ENCODE peak calls at places on chromosomes 12 and 14, in six cellular contexts. One of them, this sample, is unnamed.

GRCh38 chr12:78530065-78530765 is 334.4 kb upstream of the SYT1 start:
- DNase-seq in astrocyte of the spinal cord: peak
- DNase-seq in H54: no peak
- DNase-seq in activated T-helper 1 cell treated with anti-CD3 and anti-CD28 coated beads, Interleukin-12 subunit alpha, Interleukin-12 subunit beta, Interleukin-2, Interleukin-4 antibody, amounts not matched to agents 30 ng/mL and 10 ng/mL and 1 ng/mL, durations not matched to agents 14 hours and 24 hours and 36 hours: no peak
- DNase-seq in ACHN: no peak
- DNase-seq in HEK293T: no peak
- DNase-seq in this sample: no peak

GRCh38 chr12:47745485-47746041 is 13.1 kb downstream of the RAPGEF3 start:
- DNase-seq in astrocyte of the spinal cord: no peak
- DNase-seq in H54: no peak
- DNase-seq in activated T-helper 1 cell treated with anti-CD3 and anti-CD28 coated beads, Interleukin-12 subunit alpha, Interleukin-12 subunit beta, Interleukin-2, Interleukin-4 antibody, amounts not matched to agents 30 ng/mL and 10 ng/mL and 1 ng/mL, durations not matched to agents 14 hours and 24 hours and 36 hours: no peak
- DNase-seq in ACHN: no peak
- DNase-seq in HEK293T: no peak
- DNase-seq in this sample: no peak

GRCh38 chr14:103179078-103179477 is 55.8 kb downstream of the TNFAIP2 start:
- DNase-seq in astrocyte of the spinal cord: no peak
- DNase-seq in H54: no peak
- DNase-seq in activated T-helper 1 cell treated with anti-CD3 and anti-CD28 coated beads, Interleukin-12 subunit alpha, Interleukin-12 subunit beta, Interleukin-2, Interleukin-4 antibody, amounts not matched to agents 30 ng/mL and 10 ng/mL and 1 ng/mL, durations not matched to agents 14 hours and 24 hours and 36 hours: no peak
- DNase-seq in ACHN: no peak
- DNase-seq in HEK293T: no peak
- DNase-seq in this sample: no peak

GRCh38 chr14:49920260-49920659 is 27.4 kb downstream of the ARF6 start:
- DNase-seq in astrocyte of the spinal cord: no peak
- DNase-seq in H54: no peak
- DNase-seq in activated T-helper 1 cell treated with anti-CD3 and anti-CD28 coated beads, Interleukin-12 subunit alpha, Interleukin-12 subunit beta, Interleukin-2, Interleukin-4 antibody, amounts not matched to agents 30 ng/mL and 10 ng/mL and 1 ng/mL, durations not matched to agents 14 hours and 24 hours and 36 hours: no peak
- DNase-seq in ACHN: no peak
- DNase-seq in HEK293T: no peak
- DNase-seq in this sample: no peak

GRCh38 chr12:46887870-46888269 is 62.1 kb upstream of the SLC38A4 start:
- DNase-seq in astrocyte of the spinal cord: no peak
- DNase-seq in H54: no peak
- DNase-seq in activated T-helper 1 cell treated with anti-CD3 and anti-CD28 coated beads, Interleukin-12 subunit alpha, Interleukin-12 subunit beta, Interleukin-2, Interleukin-4 antibody, amounts not matched to agents 30 ng/mL and 10 ng/mL and 1 ng/mL, durations not matched to agents 14 hours and 24 hours and 36 hours: no peak
- DNase-seq in ACHN: no peak
- DNase-seq in HEK293T: no peak
- DNase-seq in this sample: no peak

GRCh38 chr12:111033281-111034147 is 113.1 kb upstream of the MYL2 start:
- DNase-seq in astrocyte of the spinal cord: no peak
- DNase-seq in H54: no peak
- DNase-seq in activated T-helper 1 cell treated with anti-CD3 and anti-CD28 coated beads, Interleukin-12 subunit alpha, Interleukin-12 subunit beta, Interleukin-2, Interleukin-4 antibody, amounts not matched to agents 30 ng/mL and 10 ng/mL and 1 ng/mL, durations not matched to agents 14 hours and 24 hours and 36 hours: no peak
- DNase-seq in ACHN: no peak
- DNase-seq in HEK293T: peak
- DNase-seq in this sample: no peak

GRCh38 chr14:68599896-68600620 is 192.8 kb downstream of the ZFP36L1 start:
- DNase-seq in astrocyte of the spinal cord: no peak
- DNase-seq in H54: no peak
- DNase-seq in activated T-helper 1 cell treated with anti-CD3 and anti-CD28 coated beads, Interleukin-12 subunit alpha, Interleukin-12 subunit beta, Interleukin-2, Interleukin-4 antibody, amounts not matched to agents 30 ng/mL and 10 ng/mL and 1 ng/mL, durations not matched to agents 14 hours and 24 hours and 36 hours: no peak
- DNase-seq in ACHN: no peak
- DNase-seq in HEK293T: no peak
- DNase-seq in this sample: no peak

GRCh38 chr12:116222358-116222757 is 55.1 kb downstream of the MED13L start:
- DNase-seq in astrocyte of the spinal cord: peak
- DNase-seq in H54: no peak
- DNase-seq in activated T-helper 1 cell treated with anti-CD3 and anti-CD28 coated beads, Interleukin-12 subunit alpha, Interleukin-12 subunit beta, Interleukin-2, Interleukin-4 antibody, amounts not matched to agents 30 ng/mL and 10 ng/mL and 1 ng/mL, durations not matched to agents 14 hours and 24 hours and 36 hours: no peak
- DNase-seq in ACHN: peak
- DNase-seq in HEK293T: no peak
- DNase-seq in this sample: peak

GRCh38 chr12:132389526-132390286 is 60.3 kb upstream of the GALNT9 start:
- DNase-seq in astrocyte of the spinal cord: no peak
- DNase-seq in H54: no peak
- DNase-seq in activated T-helper 1 cell treated with anti-CD3 and anti-CD28 coated beads, Interleukin-12 subunit alpha, Interleukin-12 subunit beta, Interleukin-2, Interleukin-4 antibody, amounts not matched to agents 30 ng/mL and 10 ng/mL and 1 ng/mL, durations not matched to agents 14 hours and 24 hours and 36 hours: no peak
- DNase-seq in ACHN: no peak
- DNase-seq in HEK293T: no peak
- DNase-seq in this sample: no peak

This sample was measured in dermis microvascular lymphatic vessel endothelial cell.